ENCODE peak calls at places on chromosomes 11 and 22, in five cellular contexts. O is H9; B is CD8-positive, alpha-beta T cell; J is ovary; P is transverse colon. Q is an unnamed sample.

GRCh38 chr22:48952256-48953102 is 875.2 kb downstream of the BRD1 start:
- DNase-seq in J (no peak), P (no peak), B (no peak), O (peak; percentile 17), Q (no peak)

GRCh38 chr11:103322861-103323260 is 213.6 kb downstream of the DYNC2H1 start:
- DNase-seq in P (no peak), O (no peak), J (no peak), B (no peak), Q (no peak)

GRCh38 chr11:129144256-129144655 is 47.9 kb downstream of the ARHGAP32 start:
- DNase-seq in P (no peak), O (no peak), B (no peak), J (no peak), Q (no peak)

GRCh38 chr11:16860632-16861031 is 122.2 kb downstream of the C11orf58 start:
- DNase-seq in O (no peak), P (no peak), B (no peak), J (no peak), Q (no peak)

GRCh38 chr22:40310771-40311120 is 35.6 kb upstream of the ADSL start:
- DNase-seq in P (no peak), B (no peak), O (no peak), J (no peak), Q (no peak)

GRCh38 chr22:43241699-43242386 is 54.9 kb upstream of the TTLL12 start:
- DNase-seq in B (no peak), P (no peak), J (no peak), O (no peak), Q (no peak)

GRCh38 chr11:23988381-23989006 is 508.4 kb upstream of the LUZP2 start:
- DNase-seq in O (no peak), J (no peak), B (no peak), P (no peak), Q (no peak)

GRCh38 chr11:34243620-34244493 is 114.0 kb downstream of the ABTB2 start:
- DNase-seq in J (no peak), B (no peak), P (peak; percentile 84), O (no peak), Q (no peak)

GRCh38 chr11:119484741-119485605 is 62.0 kb upstream of the THY1 start:
- DNase-seq in O (peak; percentile 70), B (no peak), P (no peak), J (peak; percentile 0), Q (no peak)

GRCh38 chr22:16819249-16819648 is 6.0 kb downstream of the XKR3 start:
- DNase-seq in O (no peak), B (no peak), J (no peak), P (no peak), Q (no peak)

GRCh38 chr11:122235615-122236014 is 119.6 kb upstream of the BLID start:
- DNase-seq in J (no peak), P (no peak), O (no peak), B (no peak), Q (no peak)

GRCh38 chr22:17717708-17718107 is 56.6 kb downstream of the BID start:
- DNase-seq in P (no peak), J (no peak), B (no peak), O (no peak), Q (no peak)

GRCh38 chr11:3154001-3154599 is 11.0 kb downstream of the OSBPL5 start:
- DNase-seq in P (no peak), B (no peak), O (no peak), J (no peak), Q (no peak)

GRCh38 chr11:6404341-6405038 is 14.2 kb downstream of the SMPD1 start:
- DNase-seq in P (no peak), O (no peak), J (no peak), B (peak; percentile 51), Q (no peak)

GRCh38 chr22:18119409-18120110 is 9.0 kb downstream of the TUBA8 start:
- DNase-seq in O (no peak), J (no peak), P (no peak), B (no peak), Q (no peak)

GRCh38 chr11:130549393-130549999 is 101.1 kb downstream of the ADAMTS15 start:
- DNase-seq in O (no peak), B (no peak), P (no peak), J (no peak), Q (no peak)

GRCh38 chr22:49420651-49421050 is 407.0 kb downstream of the BRD1 start:
- DNase-seq in J (no peak), P (no peak), O (no peak), B (no peak), Q (no peak)

GRCh38 chr11:17734986-17735822 is 623 bp downstream of the KCNC1 start:
- DNase-seq in P (peak; percentile 51), J (peak; percentile 79), B (no peak), O (peak; percentile 80), Q (no peak)

GRCh38 chr11:100525197-100525596 is 161.9 kb upstream of the ARHGAP42 start:
- DNase-seq in J (no peak), O (no peak), P (no peak), B (no peak), Q (no peak)

GRCh38 chr11:70364745-70365535 is 33.4 kb upstream of the CTTN start:
- DNase-seq in J (no peak), P (no peak), O (no peak), B (peak; percentile 54), Q (no peak)

GRCh38 chr11:31809857-31810778 is 1.0 kb downstream of the PAX6 start:
- DNase-seq in B (no peak), O (peak; percentile 64), P (no peak), J (no peak), Q (no peak)

GRCh38 chr22:33440756-33441155 is 382.6 kb upstream of the SYN3 start:
- DNase-seq in J (peak; percentile 31), P (no peak), O (no peak), B (no peak), Q (no peak)

GRCh38 chr22:23212061-23213030 is 32.0 kb downstream of the BCR start:
- DNase-seq in P (no peak), J (no peak), B (no peak), O (no peak), Q (no peak)

GRCh38 chr11:131137046-131137445 is 220.8 kb upstream of the SNX19 start:
- DNase-seq in P (no peak), O (no peak), J (no peak), B (no peak), Q (no peak)

GRCh38 chr22:46737976-46738641 is at the start of gene CERK:
- DNase-seq in B (peak; percentile 76), P (peak; percentile 87), O (peak; percentile 61), J (peak; percentile 85), Q (peak; percentile 71)

GRCh38 chr11:324131-324530 is 3.5 kb upstream of the IFITM3 start:
- DNase-seq in O (no peak), J (peak; percentile 38), B (no peak), P (no peak), Q (no peak)

GRCh38 chr11:34373727-34374126 is 15.9 kb upstream of the ABTB2 start:
- DNase-seq in B (no peak), P (no peak), J (no peak), O (no peak), Q (no peak)

GRCh38 chr22:31604746-31605705 is 57.0 kb downstream of the PISD start:
- DNase-seq in O (no peak), J (no peak), B (no peak), P (no peak), Q (no peak)

GRCh38 chr11:59510917-59511589 is at the start of gene OR4D9:
- DNase-seq in J (no peak), B (no peak), P (no peak), O (no peak), Q (no peak)
- H3K27ac ChIP-seq in J (no peak within 1 kb of the TSS), B (no peak within 1 kb of the TSS), P (no peak within 1 kb of the TSS), O (no peak within 1 kb of the TSS), Q (no peak within 1 kb of the TSS)

GRCh38 chr11:44096360-44097188 is 1.1 kb downstream of the EXT2 start:
- DNase-seq in J (no peak), B (no peak), P (no peak), O (no peak), Q (no peak)
- H3K27ac ChIP-seq in J (peak overlapping the region; percentile 9), B (peak overlapping the region; percentile 25), P (peak overlapping the region; percentile 89), O (no peak overlapping the region), Q (peak overlapping the region; percentile 63)

GRCh38 chr11:67083786-67084366 is 27.2 kb downstream of the RHOD start:
- DNase-seq in B (no peak), O (no peak), J (no peak), P (no peak), Q (no peak)
- H3K27ac ChIP-seq in B (no peak overlapping the region), O (no peak overlapping the region), J (no peak overlapping the region), P (no peak overlapping the region), Q (no peak overlapping the region)

DNA sequence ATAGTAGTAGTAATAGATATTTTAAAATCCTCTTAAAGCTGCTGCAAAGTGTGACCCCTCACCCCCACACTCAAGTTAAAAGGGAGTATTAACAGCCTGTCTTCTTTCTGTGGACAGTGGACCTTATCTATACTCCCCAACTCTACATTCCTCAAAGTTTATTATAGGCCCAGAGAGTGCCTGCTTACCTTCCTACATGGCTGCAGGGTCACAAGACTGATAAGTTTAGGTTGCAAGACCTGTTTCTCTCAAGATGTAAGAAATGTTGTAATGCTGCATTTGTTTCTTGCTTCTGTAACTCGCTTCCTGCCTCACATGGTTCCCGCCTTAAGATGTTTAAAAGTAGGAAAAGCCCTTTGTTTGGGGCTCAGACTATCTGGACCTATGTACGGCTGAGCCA is 10.1 kb upstream of the NXPE1 start:
- DNase-seq in J (no peak), P (no peak), O (no peak), B (no peak), Q (no peak)
- H3K27ac ChIP-seq in J (no peak overlapping the region), P (no peak overlapping the region), O (no peak overlapping the region), B (no peak overlapping the region), Q (no peak overlapping the region)

GRCh38 chr22:30398685-30399680 is 2.2 kb downstream of the SEC14L2 start:
- DNase-seq in B (no peak), P (no peak), O (no peak), J (no peak), Q (no peak)
- H3K27ac ChIP-seq in B (no peak overlapping the region), P (no peak overlapping the region), O (no peak overlapping the region), J (no peak overlapping the region), Q (peak overlapping the region; percentile 24)

GRCh38 chr11:109946322-109946846 is 146.8 kb upstream of the ZC3H12C start:
- DNase-seq in J (peak; percentile 84), B (peak; percentile 20), O (peak; percentile 81), P (peak; percentile 88), Q (peak; percentile 84)
- H3K27ac ChIP-seq in J (no peak overlapping the region), B (no peak overlapping the region), O (no peak overlapping the region), P (peak overlapping the region; percentile 33), Q (peak overlapping the region; percentile 32)

Q was measured in substantia nigra.